ENCODE peak calls at places on chromosomes 7 and 10, in seven cellular contexts. One of them, this sample, is unnamed.
A peak's percentile ranks its signal among the peaks of the same experiment; 100 is the strongest.

GRCh38 chr10:75450654-75451419 is 19.4 kb downstream of the LRMDA start:
- DNase-seq in fibroblast of pulmonary artery: no peak
- DNase-seq in GM20000: no peak
- DNase-seq in H9: no peak
- DNase-seq in CD4-positive, alpha-beta T cell: no peak
- DNase-seq in A549: no peak
- DNase-seq in hepatocyte: no peak
- DNase-seq in this sample: no peak

GRCh38 chr7:5143106-5143505 is 46.9 kb upstream of the WIPI2 start:
- DNase-seq in fibroblast of pulmonary artery: no peak
- DNase-seq in GM20000: no peak
- DNase-seq in H9: no peak
- DNase-seq in CD4-positive, alpha-beta T cell: peak; percentile 22
- DNase-seq in A549: no peak
- DNase-seq in hepatocyte: no peak
- DNase-seq in this sample: no peak

GRCh38 chr10:116779076-116779687 is 36.8 kb upstream of the HSPA12A start:
- DNase-seq in fibroblast of pulmonary artery: no peak
- DNase-seq in GM20000: no peak
- DNase-seq in H9: no peak
- DNase-seq in CD4-positive, alpha-beta T cell: no peak
- DNase-seq in A549: no peak
- DNase-seq in hepatocyte: no peak
- DNase-seq in this sample: no peak

GRCh38 chr10:89392974-89393373 is 551 bp downstream of the IFIT1 start:
- DNase-seq in fibroblast of pulmonary artery: peak; percentile 82
- DNase-seq in GM20000: no peak
- DNase-seq in H9: no peak
- DNase-seq in CD4-positive, alpha-beta T cell: no peak
- DNase-seq in A549: peak; percentile 16
- DNase-seq in hepatocyte: peak; percentile 76
- DNase-seq in this sample: no peak

GRCh38 chr10:9244880-9245279 is 1190.4 kb downstream of the GATA3 start:
- DNase-seq in fibroblast of pulmonary artery: no peak
- DNase-seq in GM20000: no peak
- DNase-seq in H9: no peak
- DNase-seq in CD4-positive, alpha-beta T cell: no peak
- DNase-seq in A549: no peak
- DNase-seq in hepatocyte: no peak
- DNase-seq in this sample: peak; percentile 18

GRCh38 chr7:117017017-117017451 is 63.7 kb downstream of the ST7 start:
- DNase-seq in fibroblast of pulmonary artery: no peak
- DNase-seq in GM20000: no peak
- DNase-seq in H9: no peak
- DNase-seq in CD4-positive, alpha-beta T cell: no peak
- DNase-seq in A549: no peak
- DNase-seq in hepatocyte: no peak
- DNase-seq in this sample: no peak

GRCh38 chr10:34628174-34628802 is 186.8 kb downstream of the PARD3 start:
- DNase-seq in fibroblast of pulmonary artery: peak; percentile 39
- DNase-seq in GM20000: no peak
- DNase-seq in H9: no peak
- DNase-seq in CD4-positive, alpha-beta T cell: no peak
- DNase-seq in A549: no peak
- DNase-seq in hepatocyte: peak; percentile 62
- DNase-seq in this sample: no peak

GRCh38 chr10:11307004-11307403 is 289.3 kb downstream of the CELF2 start:
- DNase-seq in fibroblast of pulmonary artery: no peak
- DNase-seq in GM20000: no peak
- DNase-seq in H9: no peak
- DNase-seq in CD4-positive, alpha-beta T cell: no peak
- DNase-seq in A549: no peak
- DNase-seq in hepatocyte: no peak
- DNase-seq in this sample: no peak

GRCh38 chr7:116801092-116801710 is 61.2 kb upstream of the CAPZA2 start:
- DNase-seq in fibroblast of pulmonary artery: peak; percentile 60
- DNase-seq in GM20000: no peak
- DNase-seq in H9: no peak
- DNase-seq in CD4-positive, alpha-beta T cell: no peak
- DNase-seq in A549: peak; percentile 69
- DNase-seq in hepatocyte: peak; percentile 37
- DNase-seq in this sample: no peak

GRCh38 chr10:97640868-97641811 is 669 bp downstream of the PI4K2A start:
- DNase-seq in fibroblast of pulmonary artery: peak; percentile 49
- DNase-seq in GM20000: peak; percentile 51
- DNase-seq in H9: peak; percentile 56
- DNase-seq in CD4-positive, alpha-beta T cell: no peak
- DNase-seq in A549: no peak
- DNase-seq in hepatocyte: peak; percentile 44
- DNase-seq in this sample: peak; percentile 60

GRCh38 chr7:1977059-1977875 is 255.5 kb downstream of the MAD1L1 start:
- DNase-seq in fibroblast of pulmonary artery: no peak
- DNase-seq in GM20000: no peak
- DNase-seq in H9: no peak
- DNase-seq in CD4-positive, alpha-beta T cell: no peak
- DNase-seq in A549: no peak
- DNase-seq in hepatocyte: no peak
- DNase-seq in this sample: no peak

GRCh38 chr10:19576576-19576975 is 239.7 kb upstream of the PLXDC2 start:
- DNase-seq in fibroblast of pulmonary artery: no peak
- DNase-seq in GM20000: no peak
- DNase-seq in H9: no peak
- DNase-seq in CD4-positive, alpha-beta T cell: no peak
- DNase-seq in A549: no peak
- DNase-seq in hepatocyte: no peak
- DNase-seq in this sample: no peak

GRCh38 chr7:79664884-79665676 is 211.6 kb upstream of the MAGI2 start:
- DNase-seq in fibroblast of pulmonary artery: no peak
- DNase-seq in GM20000: no peak
- DNase-seq in H9: no peak
- DNase-seq in CD4-positive, alpha-beta T cell: no peak
- DNase-seq in A549: no peak
- DNase-seq in hepatocyte: no peak
- DNase-seq in this sample: no peak

GRCh38 chr7:102046373-102047117 is 229.1 kb downstream of the CUX1 start:
- DNase-seq in fibroblast of pulmonary artery: no peak
- DNase-seq in GM20000: no peak
- DNase-seq in H9: no peak
- DNase-seq in CD4-positive, alpha-beta T cell: no peak
- DNase-seq in A549: no peak
- DNase-seq in hepatocyte: no peak
- DNase-seq in this sample: no peak

GRCh38 chr7:22996470-22996869 is 17.5 kb downstream of the HYCC1 start:
- DNase-seq in fibroblast of pulmonary artery: no peak
- DNase-seq in GM20000: no peak
- DNase-seq in H9: no peak
- DNase-seq in CD4-positive, alpha-beta T cell: no peak
- DNase-seq in A549: no peak
- DNase-seq in hepatocyte: no peak
- DNase-seq in this sample: no peak

GRCh38 chr7:19117081-19117869 is at the start of gene TWIST1:
- DNase-seq in fibroblast of pulmonary artery: peak; percentile 95
- DNase-seq in GM20000: peak; percentile 61
- DNase-seq in H9: peak; percentile 88
- DNase-seq in CD4-positive, alpha-beta T cell: no peak
- DNase-seq in A549: peak; percentile 41
- DNase-seq in hepatocyte: peak; percentile 88
- DNase-seq in this sample: peak; percentile 70

GRCh38 chr10:46557319-46558140 is 1.1 kb upstream of the GPRIN2 start:
- DNase-seq in fibroblast of pulmonary artery: no peak
- DNase-seq in GM20000: no peak
- DNase-seq in H9: peak; percentile 74
- DNase-seq in CD4-positive, alpha-beta T cell: no peak
- DNase-seq in A549: no peak
- DNase-seq in hepatocyte: no peak
- DNase-seq in this sample: peak; percentile 14

GRCh38 chr10:46558141-46558410 is 1.6 kb upstream of the GPRIN2 start:
- DNase-seq in fibroblast of pulmonary artery: no peak
- DNase-seq in GM20000: no peak
- DNase-seq in H9: no peak
- DNase-seq in CD4-positive, alpha-beta T cell: no peak
- DNase-seq in A549: peak; percentile 65
- DNase-seq in hepatocyte: no peak
- DNase-seq in this sample: no peak

GRCh38 chr10:46555713-46556514 is 544 bp downstream of the GPRIN2 start:
- DNase-seq in fibroblast of pulmonary artery: no peak
- DNase-seq in GM20000: no peak
- DNase-seq in H9: peak; percentile 93
- DNase-seq in CD4-positive, alpha-beta T cell: no peak
- DNase-seq in A549: peak; percentile 69
- DNase-seq in hepatocyte: peak; percentile 73
- DNase-seq in this sample: peak; percentile 75

GRCh38 chr10:46555366-46555712 is 1.1 kb downstream of the GPRIN2 start:
- DNase-seq in fibroblast of pulmonary artery: no peak
- DNase-seq in GM20000: no peak
- DNase-seq in H9: peak; percentile 56
- DNase-seq in CD4-positive, alpha-beta T cell: no peak
- DNase-seq in A549: no peak
- DNase-seq in hepatocyte: no peak
- DNase-seq in this sample: peak; percentile 3

DNA sequence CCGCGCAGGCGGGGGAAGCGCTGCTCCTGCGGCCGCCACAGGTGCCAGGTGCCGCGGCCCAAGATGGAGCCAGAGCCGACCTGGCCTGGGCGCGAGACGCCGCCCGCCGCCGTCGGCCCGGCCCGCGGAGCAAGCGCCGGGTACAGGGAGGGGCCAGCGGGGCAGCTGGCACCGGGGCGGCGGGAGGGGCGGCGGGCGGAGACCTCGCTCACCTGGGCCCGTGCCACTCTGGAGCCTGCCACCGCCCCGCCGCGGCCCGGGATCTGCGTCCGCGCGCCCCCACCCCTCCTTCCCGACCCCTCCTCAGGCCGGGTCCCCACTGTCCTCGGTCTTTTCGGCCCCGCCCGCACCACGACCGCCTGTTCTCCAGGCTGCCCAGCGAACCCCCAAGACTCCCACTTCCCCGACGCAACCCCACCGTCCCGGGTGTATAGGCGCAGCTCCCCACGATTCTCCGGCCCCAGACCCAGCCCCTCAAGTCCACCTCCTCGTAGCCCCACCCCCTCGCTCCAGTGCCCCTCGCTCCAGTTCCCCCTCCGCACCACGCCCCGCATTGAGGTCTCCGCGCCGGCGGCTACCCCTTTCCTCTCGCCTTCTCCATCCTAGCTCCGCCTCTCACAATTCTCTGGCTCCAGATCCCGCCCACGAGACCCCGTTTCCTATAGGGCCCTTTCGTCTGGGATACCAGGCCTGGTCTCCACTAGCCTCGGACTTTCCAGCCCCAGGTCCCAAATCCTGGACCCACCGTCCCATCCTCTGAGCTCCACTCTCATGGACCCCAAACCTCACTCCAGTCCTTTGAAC is at the start of gene GPRIN2:
- DNase-seq in fibroblast of pulmonary artery: no peak
- DNase-seq in GM20000: no peak
- DNase-seq in H9: peak; percentile 92
- DNase-seq in CD4-positive, alpha-beta T cell: no peak
- DNase-seq in A549: no peak
- DNase-seq in hepatocyte: peak; percentile 76
- DNase-seq in this sample: peak; percentile 71
- TF ChIP-seq CTCF in fibroblast of pulmonary artery: no peak
- TF ChIP-seq CTCF in GM20000: no peak
- TF ChIP-seq CTCF in H9: no peak
- TF ChIP-seq CTCF in CD4-positive, alpha-beta T cell: no peak
- TF ChIP-seq CTCF in A549: no peak
- TF ChIP-seq CTCF in hepatocyte: no peak
- TF ChIP-seq CTCF in this sample: no peak

DNA sequence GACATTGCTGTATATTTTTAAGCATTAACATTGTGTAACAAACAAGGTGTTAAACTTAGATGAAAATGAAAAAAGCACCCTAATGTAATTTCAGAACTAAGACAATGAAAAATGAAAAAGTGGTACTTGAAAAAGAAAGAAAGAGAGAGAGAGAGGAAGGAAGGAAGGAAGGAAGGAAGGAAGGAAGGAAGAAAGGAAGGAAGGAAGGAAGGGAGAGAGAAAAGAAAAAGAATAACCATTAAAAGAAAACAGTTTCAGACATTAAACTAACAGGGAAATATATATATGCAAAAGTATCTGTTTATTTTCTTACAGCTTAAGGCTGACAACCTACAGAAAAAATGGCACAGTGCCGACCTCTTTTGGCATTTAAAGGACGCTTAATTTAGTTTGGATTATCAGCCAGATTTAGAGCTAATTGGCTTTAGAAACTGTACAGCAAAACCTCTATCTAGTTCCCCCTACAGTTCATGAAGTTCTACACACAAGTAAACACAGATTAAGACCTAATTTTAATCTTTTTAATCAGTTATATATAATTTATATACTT is 13.8 kb downstream of the MTERF1 start:
- DNase-seq in fibroblast of pulmonary artery: no peak
- DNase-seq in GM20000: no peak
- DNase-seq in H9: no peak
- DNase-seq in CD4-positive, alpha-beta T cell: no peak
- DNase-seq in A549: no peak
- DNase-seq in hepatocyte: no peak
- DNase-seq in this sample: no peak
- TF ChIP-seq CTCF in fibroblast of pulmonary artery: no peak
- TF ChIP-seq CTCF in GM20000: no peak
- TF ChIP-seq CTCF in H9: no peak
- TF ChIP-seq CTCF in CD4-positive, alpha-beta T cell: no peak
- TF ChIP-seq CTCF in A549: no peak
- TF ChIP-seq CTCF in hepatocyte: no peak
- TF ChIP-seq CTCF in this sample: no peak

GRCh38 chr7:43479042-43479441 is 103.9 kb upstream of the STK17A start:
- DNase-seq in fibroblast of pulmonary artery: no peak
- DNase-seq in GM20000: no peak
- DNase-seq in H9: no peak
- DNase-seq in CD4-positive, alpha-beta T cell: no peak
- DNase-seq in A549: no peak
- DNase-seq in hepatocyte: no peak
- DNase-seq in this sample: no peak
- TF ChIP-seq CTCF in fibroblast of pulmonary artery: no peak
- TF ChIP-seq CTCF in GM20000: no peak
- TF ChIP-seq CTCF in H9: peak; percentile 31
- TF ChIP-seq CTCF in CD4-positive, alpha-beta T cell: no peak
- TF ChIP-seq CTCF in A549: peak; percentile 15
- TF ChIP-seq CTCF in hepatocyte: no peak
- TF ChIP-seq CTCF in this sample: no peak

GRCh38 chr10:2790437-2790836 is 276.9 kb upstream of the PFKP start:
- DNase-seq in fibroblast of pulmonary artery: no peak
- DNase-seq in GM20000: no peak
- DNase-seq in H9: no peak
- DNase-seq in CD4-positive, alpha-beta T cell: no peak
- DNase-seq in A549: no peak
- DNase-seq in hepatocyte: no peak
- DNase-seq in this sample: no peak

DNA sequence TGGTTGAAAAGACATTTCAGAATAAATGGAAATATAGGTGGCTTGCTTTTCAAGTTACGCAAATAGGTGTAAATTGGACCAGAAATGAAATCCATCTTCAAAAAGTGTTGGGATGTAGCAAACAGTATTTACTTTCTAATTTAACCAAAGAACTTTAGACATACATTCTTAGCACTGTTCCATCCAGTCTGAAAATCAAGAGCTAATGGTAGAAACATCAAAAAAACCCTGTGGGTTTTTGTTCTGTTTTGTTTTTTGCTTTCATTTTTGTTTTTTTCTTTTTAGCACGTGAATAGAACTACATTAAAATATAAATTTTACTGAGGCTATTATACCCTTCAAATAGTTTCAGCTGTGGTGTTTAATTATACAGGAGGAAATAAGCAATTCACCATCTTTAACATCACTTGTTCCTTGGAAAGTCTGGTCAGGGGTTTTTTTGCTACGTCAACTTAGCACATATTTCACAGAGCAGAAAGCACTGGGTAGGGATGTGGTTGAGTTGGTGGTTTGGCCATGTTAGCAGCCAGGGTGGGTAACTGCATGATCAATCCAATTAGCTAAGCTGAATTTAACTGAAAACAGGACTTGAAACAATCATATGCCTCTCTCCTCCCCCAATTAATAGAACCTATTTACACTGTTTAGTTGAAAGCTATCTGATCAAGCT is 275.4 kb upstream of the PFKP start:
- DNase-seq in fibroblast of pulmonary artery: no peak
- DNase-seq in GM20000: no peak
- DNase-seq in H9: no peak
- DNase-seq in CD4-positive, alpha-beta T cell: no peak
- DNase-seq in A549: no peak
- DNase-seq in hepatocyte: no peak
- DNase-seq in this sample: no peak
- TF ChIP-seq CTCF in fibroblast of pulmonary artery: no peak
- TF ChIP-seq CTCF in GM20000: no peak
- TF ChIP-seq CTCF in H9: no peak
- TF ChIP-seq CTCF in CD4-positive, alpha-beta T cell: no peak
- TF ChIP-seq CTCF in A549: no peak
- TF ChIP-seq CTCF in hepatocyte: no peak
- TF ChIP-seq CTCF in this sample: no peak